ENCODE peak calls at places on chromosomes 1 and 21, in eight cellular contexts. H is fibroblast of mammary gland, L is body of pancreas, Y is A549, G is prostate gland, O is GM23338, R is cardiac muscle cell, U is IMR-90. I is an unnamed sample.

GRCh38 chr1:243287652-243288051 is 31.8 kb downstream of the SDCCAG8 start:
- DNase-seq in O (no peak), G (no peak), R (no peak), Y (peak; percentile 26), U (peak; percentile 93), H (peak; percentile 95), L (no peak), I (peak; percentile 69)

GRCh38 chr1:231028676-231029075 is 11.4 kb downstream of the FAM89A start:
- DNase-seq in H (no peak), L (no peak), U (no peak), Y (no peak), O (peak; percentile 53), R (no peak), G (no peak), I (no peak)

GRCh38 chr1:154468480-154469240 is 33.4 kb upstream of the TDRD10 start:
- DNase-seq in H (no peak), R (no peak), G (no peak), O (no peak), U (no peak), Y (no peak), L (peak; percentile 29), I (no peak)

GRCh38 chr21:45299026-45299863 is 11.6 kb upstream of the POFUT2 start:
- DNase-seq in U (no peak), H (no peak), O (no peak), L (no peak), R (no peak), Y (no peak), G (no peak), I (peak; percentile 75)

GRCh38 chr1:172429324-172430127 is 9.0 kb downstream of the C1orf105 start:
- DNase-seq in R (peak; percentile 52), G (peak; percentile 55), U (peak; percentile 70), O (peak; percentile 81), Y (peak; percentile 82), L (peak; percentile 62), H (peak; percentile 80), I (peak; percentile 61)

GRCh38 chr1:55321947-55322346 is 106.8 kb upstream of the USP24 start:
- DNase-seq in U (peak; percentile 78), R (no peak), L (no peak), O (no peak), H (peak; percentile 79), G (no peak), Y (peak; percentile 66), I (peak; percentile 16)

GRCh38 chr21:36175771-36176565 is 19.3 kb downstream of the DOP1B start:
- DNase-seq in R (no peak), Y (no peak), U (no peak), O (no peak), H (no peak), G (no peak), L (no peak), I (no peak)

GRCh38 chr1:21652101-21652936 is 16.8 kb downstream of the RAP1GAP start:
- DNase-seq in O (peak; percentile 59), H (no peak), R (no peak), L (no peak), G (no peak), U (no peak), Y (no peak), I (no peak)

GRCh38 chr1:160367934-160368923 is 1.4 kb downstream of the NHLH1 start:
- DNase-seq in U (no peak), R (no peak), L (no peak), Y (no peak), G (no peak), O (no peak), H (no peak), I (no peak)

GRCh38 chr1:98086796-98087195 is 166.0 kb upstream of the DPYD start:
- DNase-seq in G (no peak), U (peak; percentile 99), O (peak; percentile 54), R (no peak), H (peak; percentile 94), L (no peak), Y (peak; percentile 96), I (peak; percentile 96)

GRCh38 chr1:156615946-156616345 is 3.3 kb upstream of the HAPLN2 start:
- DNase-seq in G (no peak), H (no peak), L (no peak), Y (no peak), U (no peak), R (no peak), O (no peak), I (no peak)

GRCh38 chr1:22296701-22297591 is 154.0 kb upstream of the WNT4 start:
- DNase-seq in Y (no peak), G (no peak), L (no peak), O (no peak), U (no peak), H (peak; percentile 1), R (no peak), I (no peak)

GRCh38 chr1:203593723-203594122 is 32.9 kb upstream of the ATP2B4 start:
- DNase-seq in Y (peak; percentile 46), G (no peak), R (no peak), L (peak; percentile 53), O (peak; percentile 61), U (peak; percentile 72), H (no peak), I (no peak)

GRCh38 chr21:46149205-46149901 is 6.0 kb downstream of the FTCD start:
- DNase-seq in R (no peak), H (no peak), G (no peak), L (no peak), O (no peak), Y (no peak), U (no peak), I (no peak)

GRCh38 chr1:160657477-160657820 is 10.6 kb upstream of the SLAMF1 start:
- DNase-seq in R (no peak), H (no peak), G (no peak), U (no peak), O (no peak), L (no peak), Y (no peak), I (no peak)

DNA sequence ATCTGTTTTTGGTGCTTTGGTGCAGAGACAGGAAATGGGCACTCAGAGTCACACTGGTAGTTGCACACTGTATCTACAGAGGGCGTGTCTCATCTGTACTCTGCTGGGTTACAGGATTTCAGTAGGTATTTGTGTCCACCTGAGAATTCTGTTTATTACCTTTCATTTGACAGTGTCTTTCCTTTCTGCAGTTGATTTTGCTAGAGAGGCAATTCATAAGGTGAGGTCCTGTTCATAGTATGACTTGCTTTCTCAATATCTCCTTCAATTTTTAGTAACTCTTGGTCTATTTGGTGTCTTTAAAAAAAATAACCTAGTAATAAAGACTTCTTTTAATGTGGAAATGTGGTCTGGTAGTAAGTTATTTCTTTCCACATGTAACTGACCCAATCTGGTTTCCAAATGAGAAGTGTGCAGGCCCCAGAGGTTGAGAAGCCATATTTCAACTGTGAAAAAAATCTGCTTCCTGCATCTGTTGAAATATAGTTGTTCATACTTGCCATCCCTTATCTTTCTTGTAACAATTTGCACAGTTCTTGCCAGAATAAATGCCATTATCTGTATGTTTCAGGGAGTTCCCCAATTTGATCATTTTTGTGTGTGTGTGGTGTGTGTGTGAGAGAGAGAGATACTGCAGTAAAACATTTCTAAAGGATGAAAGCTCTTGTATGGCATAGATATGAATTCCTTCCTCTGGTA is 78.5 kb upstream of the DNAJC6 start:
- DNase-seq in G (no peak), O (no peak), Y (no peak), R (no peak), U (no peak), L (no peak), H (no peak), I (no peak)
- TF ChIP-seq CTCF in G (no peak), O (no peak), Y (no peak), R (no peak), U (no peak), L (no peak), H (no peak), I (no peak)

GRCh38 chr1:220301630-220302029 is 29.4 kb upstream of the RAB3GAP2 start:
- DNase-seq in Y (no peak), L (no peak), G (no peak), U (no peak), R (no peak), O (no peak), H (no peak), I (no peak)

GRCh38 chr1:220299337-220299736 is 27.1 kb upstream of the RAB3GAP2 start:
- DNase-seq in O (no peak), G (no peak), U (no peak), R (no peak), L (no peak), Y (no peak), H (no peak), I (no peak)

GRCh38 chr1:220298470-220298869 is 26.2 kb upstream of the RAB3GAP2 start:
- DNase-seq in U (no peak), H (no peak), Y (no peak), L (no peak), G (no peak), R (peak; percentile 27), O (peak; percentile 25), I (no peak)

GRCh38 chr1:220296941-220297460 is 24.7 kb upstream of the RAB3GAP2 start:
- DNase-seq in Y (no peak), R (no peak), L (no peak), U (peak; percentile 8), H (peak; percentile 43), G (no peak), O (no peak), I (no peak)

GRCh38 chr1:220300442-220301121 is 28.3 kb upstream of the RAB3GAP2 start:
- DNase-seq in L (peak; percentile 45), G (peak; percentile 72), O (peak; percentile 64), H (peak; percentile 90), R (peak; percentile 18), U (peak; percentile 91), Y (peak; percentile 64), I (peak; percentile 97)
- H3K4me3 ChIP-seq in L (no peak overlapping the region), G (no peak overlapping the region), O (no peak overlapping the region), H (no peak overlapping the region), R (no peak overlapping the region), U (no peak overlapping the region), Y (no peak overlapping the region), I (no peak overlapping the region)

GRCh38 chr1:53328490-53329182 is 766 bp upstream of the LRP8 start:
- DNase-seq in H (no peak), U (no peak), R (no peak), L (no peak), G (no peak), Y (no peak), O (peak; percentile 74), I (no peak)
- TF ChIP-seq CTCF in H (no peak), U (no peak), R (no peak), L (no peak), G (no peak), Y (no peak), O (no peak), I (peak; percentile 42)

GRCh38 chr1:91552091-91552490 is 51.4 kb downstream of the CDC7 start:
- DNase-seq in R (no peak), L (no peak), Y (no peak), U (peak; percentile 43), H (peak; percentile 32), O (no peak), G (no peak), I (no peak)

GRCh38 chr1:91553196-91553595 is 52.5 kb downstream of the CDC7 start:
- DNase-seq in Y (no peak), O (no peak), G (peak; percentile 6), U (peak; percentile 80), L (no peak), H (peak; percentile 90), R (no peak), I (peak; percentile 30)

GRCh38 chr1:91555074-91555730 is 54.6 kb downstream of the CDC7 start:
- DNase-seq in L (no peak), O (peak; percentile 57), R (no peak), Y (no peak), U (peak; percentile 54), G (no peak), H (peak; percentile 45), I (no peak)

GRCh38 chr1:91550961-91551360 is 50.3 kb downstream of the CDC7 start:
- DNase-seq in H (no peak), O (no peak), Y (no peak), G (no peak), R (no peak), L (no peak), U (no peak), I (no peak)

GRCh38 chr1:91552596-91552995 is 51.9 kb downstream of the CDC7 start:
- DNase-seq in L (no peak), Y (no peak), R (no peak), G (no peak), O (no peak), H (no peak), U (no peak), I (no peak)
- H3K4me3 ChIP-seq in L (no peak overlapping the region), Y (no peak overlapping the region), R (no peak overlapping the region), G (no peak overlapping the region), O (no peak overlapping the region), H (no peak overlapping the region), U (no peak overlapping the region), I (no peak overlapping the region)